ENCODE peak calls at places on chromosomes 12 and 14, in seven cellular contexts. R is hypothalamus; K is B cell; T is RPMI8226; E is endothelial cell; H is A549; Q is activated effector memory CD4-positive, alpha-beta T cell treated with anti-CD3 and anti-CD28 coated beads, Interleukin-2, amount 50 U/mL, for 16 hours. I is an unnamed sample.

GRCh38 chr14:72830786-72831583 is 62.9 kb downstream of the DPF3 start:
- DNase-seq in R (no peak), K (no peak), T (no peak), E (no peak), H (no peak), Q (no peak), I (no peak)

GRCh38 chr14:94110552-94111181 is at the start of gene IFI27:
- DNase-seq in R (no peak), K (no peak), T (no peak), E (no peak), H (no peak), Q (no peak), I (no peak)

GRCh38 chr14:22791302-22791701 is 23.9 kb downstream of the SLC7A7 start:
- DNase-seq in R (no peak), K (no peak), T (no peak), E (no peak), H (no peak), Q (no peak), I (no peak)

GRCh38 chr14:104322531-104323466 is 184.4 kb downstream of the KIF26A start:
- DNase-seq in R (no peak), K (no peak), T (peak; percentile 7), E (peak; percentile 1), H (no peak), Q (no peak), I (no peak)

GRCh38 chr14:102911541-102911951 is 10.9 kb upstream of the AMN start:
- DNase-seq in R (no peak), K (no peak), T (no peak), E (no peak), H (no peak), Q (peak; percentile 58), I (no peak)

GRCh38 chr14:99270491-99271287 is 1.3 kb downstream of the BCL11B start:
- DNase-seq in R (no peak), K (no peak), T (no peak), E (peak; percentile 37), H (no peak), Q (peak; percentile 81), I (no peak)

GRCh38 chr14:100902295-100902694 is 1.2 kb downstream of the RTL1 start:
- DNase-seq in R (no peak), K (no peak), T (peak; percentile 26), E (no peak), H (peak; percentile 31), Q (peak; percentile 44), I (no peak)

GRCh38 chr12:131171029-131171428 is 217.3 kb downstream of the ADGRD1 start:
- DNase-seq in R (no peak), K (no peak), T (no peak), E (no peak), H (no peak), Q (no peak), I (no peak)

GRCh38 chr14:103169954-103170353 is 46.7 kb downstream of the TNFAIP2 start:
- DNase-seq in R (no peak), K (no peak), T (no peak), E (no peak), H (no peak), Q (no peak), I (no peak)